ENCODE peak calls at places on chromosomes 1 and 21, in five cellular contexts. W is GOT3; Z is ELF-1; I is astrocyte of the spinal cord; G is stimulated activated CD4-positive, alpha-beta T cell treated with anti-CD3 and anti-CD28 coated beads, TNF-alpha, amount 100 ng/mL, for 1 hour. L is an unnamed sample.

GRCh38 chr21:44566403-44566802 is 7.1 kb upstream of the KRTAP10-4 start:
- DNase-seq in Z (no peak), I (no peak), G (no peak), W (no peak), L (no peak)

GRCh38 chr1:1175221-1176062 is 1.8 kb downstream of the TTLL10 start:
- DNase-seq in W (no peak), Z (no peak), I (no peak), G (no peak), L (no peak)

GRCh38 chr21:37529649-37530048 is 163.1 kb downstream of the DYRK1A start:
- DNase-seq in Z (no peak), I (no peak), W (no peak), G (no peak), L (no peak)

GRCh38 chr1:227886993-227887696 is 60.6 kb downstream of the WNT9A start:
- DNase-seq in W (no peak), G (no peak), Z (peak; percentile 73), I (peak; percentile 53), L (no peak)

GRCh38 chr21:39809936-39810335 is 57.3 kb upstream of the PCP4 start:
- DNase-seq in Z (no peak), W (no peak), I (no peak), G (no peak), L (no peak)

GRCh38 chr1:1305300-1306069 is 2.2 kb downstream of the ACAP3 start:
- DNase-seq in W (no peak), G (peak; percentile 31), Z (no peak), I (peak; percentile 71), L (peak; percentile 68)

GRCh38 chr1:169517544-169518186 is 31.9 kb upstream of the SLC19A2 start:
- DNase-seq in Z (no peak), I (no peak), W (no peak), G (no peak), L (no peak)

GRCh38 chr1:82099170-82099569 is 298.4 kb downstream of the ADGRL2 start:
- DNase-seq in Z (no peak), I (no peak), G (no peak), W (no peak), L (no peak)

GRCh38 chr1:167714851-167715652 is 6.7 kb upstream of the MPZL1 start:
- DNase-seq in W (peak; percentile 73), I (peak; percentile 90), G (peak; percentile 66), Z (peak; percentile 93), L (peak; percentile 78)

GRCh38 chr1:159867322-159868064 is 5.0 kb upstream of the VSIG8 start:
- DNase-seq in Z (peak; percentile 36), W (no peak), G (no peak), I (no peak), L (no peak)

GRCh38 chr1:228903573-228904122 is 168.4 kb downstream of the RHOU start:
- DNase-seq in G (no peak), W (no peak), I (peak; percentile 22), Z (peak; percentile 19), L (no peak)

L was measured in HTR-8/SVneo.